ENCODE peak calls at places on chromosome 6, in four cellular contexts. X is astrocyte of the spinal cord, R is fibroblast of pulmonary artery, M is fibroblast of lung. G is an unnamed sample.

GRCh38 chr6:104580452-104580851 is 279.3 kb downstream of the HACE1 start:
- DNase-seq in M (no peak), R (peak; percentile 66), X (peak; percentile 2), G (no peak)

GRCh38 chr6:85460154-85460950 is 10.5 kb downstream of the NT5E start:
- DNase-seq in R (peak; percentile 36), X (peak; percentile 53), M (no peak), G (no peak)

GRCh38 chr6:157464653-157465535 is 83.9 kb downstream of the ZDHHC14 start:
- DNase-seq in M (no peak), R (no peak), X (no peak), G (no peak)

GRCh38 chr6:74749211-74750142 is 456.4 kb downstream of the COL12A1 start:
- DNase-seq in X (peak; percentile 60), R (peak; percentile 69), M (peak; percentile 87), G (no peak)

GRCh38 chr6:124719951-124720350 is 242.3 kb upstream of the RNF217 start:
- DNase-seq in R (no peak), M (no peak), X (no peak), G (no peak)

GRCh38 chr6:84332139-84333034 is 104.9 kb upstream of the CEP162 start:
- DNase-seq in M (no peak), X (no peak), R (no peak), G (no peak)

GRCh38 chr6:100267721-100268123 is 197.0 kb downstream of the SIM1 start:
- DNase-seq in X (peak; percentile 78), R (peak; percentile 20), M (peak; percentile 93), G (peak; percentile 28)

GRCh38 chr6:74851598-74851997 is 354.3 kb downstream of the COL12A1 start:
- DNase-seq in X (no peak), M (peak; percentile 14), R (peak; percentile 62), G (peak; percentile 60)

GRCh38 chr6:128731249-128732165 is 151.4 kb upstream of the LAMA2 start:
- DNase-seq in X (peak; percentile 71), R (peak; percentile 75), M (peak; percentile 39), G (peak; percentile 66)

GRCh38 chr6:9540534-9541126 is 874.2 kb downstream of the TFAP2A start:
- DNase-seq in X (peak; percentile 65), M (peak; percentile 49), R (peak; percentile 79), G (peak; percentile 67)

GRCh38 chr6:21053612-21054011 is 519.4 kb downstream of the CDKAL1 start:
- DNase-seq in X (peak; percentile 12), R (peak; percentile 44), M (peak; percentile 20), G (peak; percentile 37)

GRCh38 chr6:13653296-13653695 is 38.2 kb downstream of the NOL7 start:
- DNase-seq in R (peak; percentile 43), X (peak; percentile 41), M (peak; percentile 62), G (peak; percentile 64)

GRCh38 chr6:159100011-159100788 is 55.4 kb upstream of the TAGAP start:
- DNase-seq in M (no peak), R (no peak), X (no peak), G (no peak)

GRCh38 chr6:37483917-37484785 is 15.5 kb downstream of the CCDC167 start:
- DNase-seq in M (peak; percentile 25), R (peak; percentile 44), X (peak; percentile 30), G (peak; percentile 29)

GRCh38 chr6:129843573-129843972 is 17.5 kb downstream of the TMEM244 start:
- DNase-seq in M (peak; percentile 27), R (no peak), X (no peak), G (no peak)